ENCODE peak calls at places on chromosomes 1 and 21, in eight cellular contexts. One of them, this sample, is unnamed.
A peak's percentile ranks its signal among the peaks of the same experiment; 100 is the strongest.

GRCh38 chr1:162003061-162003824 is 20.4 kb downstream of the OLFML2B start:
- DNase-seq in omental fat pad: peak; percentile 38
- DNase-seq in lower leg skin: peak; percentile 90
- DNase-seq in OCI-LY7: no peak
- DNase-seq in K562: no peak
- DNase-seq in GM10248: no peak
- DNase-seq in stomach: no peak
- DNase-seq in uterus: peak; percentile 31
- DNase-seq in this sample: no peak

GRCh38 chr1:24004132-24004531 is 24.0 kb upstream of the SRSF10 start:
- DNase-seq in omental fat pad: no peak
- DNase-seq in lower leg skin: peak; percentile 20
- DNase-seq in OCI-LY7: no peak
- DNase-seq in K562: no peak
- DNase-seq in GM10248: no peak
- DNase-seq in stomach: no peak
- DNase-seq in uterus: no peak
- DNase-seq in this sample: no peak

GRCh38 chr1:200625381-200625824 is 4.9 kb upstream of the KIF14 start:
- DNase-seq in omental fat pad: no peak
- DNase-seq in lower leg skin: no peak
- DNase-seq in OCI-LY7: no peak
- DNase-seq in K562: no peak
- DNase-seq in GM10248: peak; percentile 51
- DNase-seq in stomach: no peak
- DNase-seq in uterus: no peak
- DNase-seq in this sample: no peak

GRCh38 chr1:82108843-82109242 is 308.1 kb downstream of the ADGRL2 start:
- DNase-seq in omental fat pad: no peak
- DNase-seq in lower leg skin: no peak
- DNase-seq in OCI-LY7: peak; percentile 83
- DNase-seq in K562: no peak
- DNase-seq in GM10248: peak; percentile 28
- DNase-seq in stomach: no peak
- DNase-seq in uterus: no peak
- DNase-seq in this sample: no peak

GRCh38 chr1:66247415-66248208 is 286.3 kb upstream of the SGIP1 start:
- DNase-seq in omental fat pad: no peak
- DNase-seq in lower leg skin: no peak
- DNase-seq in OCI-LY7: no peak
- DNase-seq in K562: no peak
- DNase-seq in GM10248: no peak
- DNase-seq in stomach: no peak
- DNase-seq in uterus: no peak
- DNase-seq in this sample: no peak

GRCh38 chr1:86753700-86754099 is 49.3 kb downstream of the SH3GLB1 start:
- DNase-seq in omental fat pad: no peak
- DNase-seq in lower leg skin: no peak
- DNase-seq in OCI-LY7: peak; percentile 65
- DNase-seq in K562: no peak
- DNase-seq in GM10248: no peak
- DNase-seq in stomach: no peak
- DNase-seq in uterus: no peak
- DNase-seq in this sample: no peak

GRCh38 chr1:39933956-39934941 is 20.7 kb upstream of the MFSD2A start:
- DNase-seq in omental fat pad: peak; percentile 88
- DNase-seq in lower leg skin: peak; percentile 96
- DNase-seq in OCI-LY7: no peak
- DNase-seq in K562: no peak
- DNase-seq in GM10248: no peak
- DNase-seq in stomach: peak; percentile 73
- DNase-seq in uterus: peak; percentile 94
- DNase-seq in this sample: no peak

GRCh38 chr1:14852301-14852700 is 253.8 kb downstream of the KAZN start:
- DNase-seq in omental fat pad: no peak
- DNase-seq in lower leg skin: no peak
- DNase-seq in OCI-LY7: no peak
- DNase-seq in K562: no peak
- DNase-seq in GM10248: no peak
- DNase-seq in stomach: peak; percentile 85
- DNase-seq in uterus: no peak
- DNase-seq in this sample: no peak

GRCh38 chr1:110292327-110292741 is 46.8 kb upstream of the RBM15 start:
- DNase-seq in omental fat pad: no peak
- DNase-seq in lower leg skin: peak; percentile 53
- DNase-seq in OCI-LY7: no peak
- DNase-seq in K562: no peak
- DNase-seq in GM10248: no peak
- DNase-seq in stomach: no peak
- DNase-seq in uterus: no peak
- DNase-seq in this sample: no peak

GRCh38 chr1:175904808-175905207 is 161.4 kb upstream of the TNR start:
- DNase-seq in omental fat pad: no peak
- DNase-seq in lower leg skin: no peak
- DNase-seq in OCI-LY7: no peak
- DNase-seq in K562: no peak
- DNase-seq in GM10248: no peak
- DNase-seq in stomach: no peak
- DNase-seq in uterus: no peak
- DNase-seq in this sample: no peak

GRCh38 chr21:16751705-16752104 is 761.1 kb upstream of the CXADR start:
- DNase-seq in omental fat pad: no peak
- DNase-seq in lower leg skin: no peak
- DNase-seq in OCI-LY7: no peak
- DNase-seq in K562: no peak
- DNase-seq in GM10248: no peak
- DNase-seq in stomach: no peak
- DNase-seq in uterus: no peak
- DNase-seq in this sample: no peak

GRCh38 chr1:84619383-84620093 is 45.3 kb upstream of the CTBS start:
- DNase-seq in omental fat pad: peak; percentile 41
- DNase-seq in lower leg skin: no peak
- DNase-seq in OCI-LY7: no peak
- DNase-seq in K562: peak; percentile 32
- DNase-seq in GM10248: no peak
- DNase-seq in stomach: no peak
- DNase-seq in uterus: peak; percentile 28
- DNase-seq in this sample: no peak

GRCh38 chr1:160032165-160032827 is 506 bp upstream of the PIGM start:
- DNase-seq in omental fat pad: no peak
- DNase-seq in lower leg skin: no peak
- DNase-seq in OCI-LY7: peak; percentile 11
- DNase-seq in K562: peak; percentile 46
- DNase-seq in GM10248: peak; percentile 23
- DNase-seq in stomach: no peak
- DNase-seq in uterus: no peak
- DNase-seq in this sample: no peak

GRCh38 chr1:115266729-115267421 is 71.2 kb downstream of the NGF start:
- DNase-seq in omental fat pad: no peak
- DNase-seq in lower leg skin: no peak
- DNase-seq in OCI-LY7: no peak
- DNase-seq in K562: no peak
- DNase-seq in GM10248: no peak
- DNase-seq in stomach: no peak
- DNase-seq in uterus: peak; percentile 32
- DNase-seq in this sample: no peak

GRCh38 chr21:15254111-15254510 is 189.3 kb upstream of the NRIP1 start:
- DNase-seq in omental fat pad: no peak
- DNase-seq in lower leg skin: no peak
- DNase-seq in OCI-LY7: no peak
- DNase-seq in K562: no peak
- DNase-seq in GM10248: no peak
- DNase-seq in stomach: no peak
- DNase-seq in uterus: no peak
- DNase-seq in this sample: no peak

GRCh38 chr21:15249285-15249993 is 184.6 kb upstream of the NRIP1 start:
- DNase-seq in omental fat pad: no peak
- DNase-seq in lower leg skin: no peak
- DNase-seq in OCI-LY7: no peak
- DNase-seq in K562: peak; percentile 30
- DNase-seq in GM10248: no peak
- DNase-seq in stomach: no peak
- DNase-seq in uterus: no peak
- DNase-seq in this sample: no peak

GRCh38 chr21:15252437-15252836 is 187.6 kb upstream of the NRIP1 start:
- DNase-seq in omental fat pad: no peak
- DNase-seq in lower leg skin: no peak
- DNase-seq in OCI-LY7: no peak
- DNase-seq in K562: no peak
- DNase-seq in GM10248: no peak
- DNase-seq in stomach: no peak
- DNase-seq in uterus: no peak
- DNase-seq in this sample: no peak

GRCh38 chr21:15247613-15248012 is 182.8 kb upstream of the NRIP1 start:
- DNase-seq in omental fat pad: no peak
- DNase-seq in lower leg skin: no peak
- DNase-seq in OCI-LY7: no peak
- DNase-seq in K562: no peak
- DNase-seq in GM10248: no peak
- DNase-seq in stomach: no peak
- DNase-seq in uterus: no peak
- DNase-seq in this sample: no peak

GRCh38 chr21:15250384-15250783 is 185.6 kb upstream of the NRIP1 start:
- DNase-seq in omental fat pad: no peak
- DNase-seq in lower leg skin: no peak
- DNase-seq in OCI-LY7: no peak
- DNase-seq in K562: no peak
- DNase-seq in GM10248: no peak
- DNase-seq in stomach: no peak
- DNase-seq in uterus: no peak
- DNase-seq in this sample: no peak
- TF ChIP-seq CTCF in omental fat pad: no peak
- TF ChIP-seq CTCF in lower leg skin: no peak
- TF ChIP-seq CTCF in OCI-LY7: no peak
- TF ChIP-seq CTCF in K562: no peak
- TF ChIP-seq CTCF in GM10248: no peak
- TF ChIP-seq CTCF in stomach: no peak
- TF ChIP-seq CTCF in uterus: no peak
- TF ChIP-seq CTCF in this sample: no peak

DNA sequence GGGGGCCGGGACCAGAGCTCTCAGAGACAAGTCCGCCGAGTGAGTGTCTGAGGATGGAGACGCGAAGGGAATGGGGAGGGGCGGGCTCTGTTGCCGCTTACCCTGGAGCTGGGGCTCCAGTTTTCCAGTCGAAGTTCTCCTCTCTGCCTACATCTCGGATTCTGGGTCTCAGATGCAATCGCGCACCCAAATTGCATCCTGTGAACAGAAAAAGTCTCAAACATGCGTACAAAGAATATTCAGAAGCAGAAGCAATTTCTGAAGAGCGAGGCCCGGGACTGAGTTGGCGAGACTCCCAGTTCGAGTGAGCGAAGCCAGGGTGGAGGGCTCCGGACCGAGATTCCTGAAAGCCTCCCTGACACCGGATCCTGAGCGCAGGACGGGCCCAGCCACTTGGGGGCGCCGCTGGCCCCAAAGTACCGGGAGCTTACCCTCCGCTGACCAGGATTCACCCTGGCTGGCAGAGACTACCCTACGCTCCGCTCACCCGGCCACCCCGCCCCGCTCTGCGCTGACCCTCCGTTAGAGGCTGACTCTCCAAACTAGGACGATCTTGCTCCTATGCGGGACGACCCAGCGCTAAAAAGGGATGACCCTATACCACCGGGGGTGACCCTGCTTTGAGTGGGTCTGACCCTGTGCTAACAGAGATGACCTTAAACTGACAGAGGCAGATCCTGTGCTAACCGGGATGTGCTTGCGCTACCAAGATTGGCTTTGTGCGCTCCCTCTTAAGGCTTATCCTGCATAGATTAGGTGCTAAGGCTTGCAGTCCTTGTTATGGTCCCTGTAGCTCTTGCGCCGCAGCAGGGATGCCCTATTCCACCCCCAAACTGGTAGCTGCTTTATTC is 12.1 kb downstream of the FOXD2 start:
- DNase-seq in omental fat pad: no peak
- DNase-seq in lower leg skin: peak; percentile 87
- DNase-seq in OCI-LY7: no peak
- DNase-seq in K562: peak; percentile 75
- DNase-seq in GM10248: no peak
- DNase-seq in stomach: peak; percentile 61
- DNase-seq in uterus: no peak
- DNase-seq in this sample: no peak
- TF ChIP-seq CTCF in omental fat pad: no peak
- TF ChIP-seq CTCF in lower leg skin: no peak
- TF ChIP-seq CTCF in OCI-LY7: peak; percentile 56
- TF ChIP-seq CTCF in K562: peak; percentile 78
- TF ChIP-seq CTCF in GM10248: peak; percentile 24
- TF ChIP-seq CTCF in stomach: peak; percentile 13
- TF ChIP-seq CTCF in uterus: no peak
- TF ChIP-seq CTCF in this sample: peak; percentile 15

DNA sequence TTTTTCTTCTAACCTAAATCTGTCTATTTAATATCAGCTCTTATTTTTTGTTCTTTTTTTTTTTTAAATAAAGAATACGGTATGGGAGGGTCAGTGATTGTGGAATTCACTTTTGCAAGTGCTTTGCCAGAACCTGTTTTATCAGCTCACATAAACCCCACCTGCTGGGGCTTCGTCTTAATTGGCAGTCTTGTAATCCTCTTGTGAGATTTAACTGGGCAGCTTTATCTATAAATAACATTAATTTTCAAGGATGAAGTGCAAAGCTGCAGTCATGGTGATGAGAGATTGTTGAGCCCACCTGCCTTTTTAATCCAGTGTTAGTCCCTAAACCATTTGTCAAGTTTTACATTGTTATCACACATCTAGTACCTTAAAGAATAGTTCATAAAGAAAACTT is 18.2 kb upstream of the PDC start:
- DNase-seq in omental fat pad: no peak
- DNase-seq in lower leg skin: no peak
- DNase-seq in OCI-LY7: no peak
- DNase-seq in K562: no peak
- DNase-seq in GM10248: no peak
- DNase-seq in stomach: no peak
- DNase-seq in uterus: no peak
- DNase-seq in this sample: no peak
- TF ChIP-seq CTCF in omental fat pad: no peak
- TF ChIP-seq CTCF in lower leg skin: no peak
- TF ChIP-seq CTCF in OCI-LY7: no peak
- TF ChIP-seq CTCF in K562: no peak
- TF ChIP-seq CTCF in GM10248: no peak
- TF ChIP-seq CTCF in stomach: no peak
- TF ChIP-seq CTCF in uterus: no peak
- TF ChIP-seq CTCF in this sample: no peak

GRCh38 chr1:19648689-19649088 is 4.6 kb downstream of the NBL1 start:
- DNase-seq in omental fat pad: no peak
- DNase-seq in lower leg skin: no peak
- DNase-seq in OCI-LY7: no peak
- DNase-seq in K562: peak; percentile 61
- DNase-seq in GM10248: no peak
- DNase-seq in stomach: no peak
- DNase-seq in uterus: peak; percentile 58
- DNase-seq in this sample: no peak
- TF ChIP-seq CTCF in omental fat pad: no peak
- TF ChIP-seq CTCF in lower leg skin: no peak
- TF ChIP-seq CTCF in OCI-LY7: peak; percentile 25
- TF ChIP-seq CTCF in K562: peak; percentile 71
- TF ChIP-seq CTCF in GM10248: peak; percentile 11
- TF ChIP-seq CTCF in stomach: no peak
- TF ChIP-seq CTCF in uterus: peak; percentile 43
- TF ChIP-seq CTCF in this sample: no peak

GRCh38 chr21:45494135-45494850 is 47.9 kb downstream of the SLC19A1 start:
- DNase-seq in omental fat pad: no peak
- DNase-seq in lower leg skin: no peak
- DNase-seq in OCI-LY7: no peak
- DNase-seq in K562: no peak
- DNase-seq in GM10248: no peak
- DNase-seq in stomach: no peak
- DNase-seq in uterus: no peak
- DNase-seq in this sample: no peak
- TF ChIP-seq CTCF in omental fat pad: no peak
- TF ChIP-seq CTCF in lower leg skin: no peak
- TF ChIP-seq CTCF in OCI-LY7: no peak
- TF ChIP-seq CTCF in K562: no peak
- TF ChIP-seq CTCF in GM10248: no peak
- TF ChIP-seq CTCF in stomach: no peak
- TF ChIP-seq CTCF in uterus: no peak
- TF ChIP-seq CTCF in this sample: no peak

This sample was measured in natural killer cell.